ENCODE peak calls at places on chromosomes 6 and 20, in five cellular contexts. U is testis, K is germinal center, M is body of pancreas, H is SHP77. G is an unnamed sample.

GRCh38 chr6:132344811-132345210 is 56.5 kb downstream of the MOXD1 start:
- DNase-seq in U (no peak), M (no peak), H (no peak), K (no peak), G (no peak)

GRCh38 chr6:94478178-94479140 is 1059.1 kb upstream of the EPHA7 start:
- DNase-seq in M (no peak), K (no peak), H (peak), U (no peak), G (no peak)

GRCh38 chr6:157688275-157688959 is 134.6 kb upstream of the SNX9 start:
- DNase-seq in U (no peak), K (no peak), H (no peak), M (no peak), G (no peak)

GRCh38 chr6:145278163-145278807 is 457.0 kb downstream of the EPM2A start:
- DNase-seq in K (no peak), H (no peak), U (no peak), M (no peak), G (peak)

GRCh38 chr20:10724774-10725173 is 51.0 kb upstream of the JAG1 start:
- DNase-seq in U (no peak), K (no peak), H (no peak), M (no peak), G (no peak)

GRCh38 chr6:34658605-34659218 is 37.9 kb downstream of the ILRUN start:
- DNase-seq in H (no peak), M (no peak), K (no peak), U (no peak), G (no peak)

GRCh38 chr6:36735110-36735971 is 37.7 kb downstream of the RAB44 start:
- DNase-seq in K (no peak), U (peak), M (peak), H (no peak), G (peak)

GRCh38 chr6:127812985-127813681 is 87.7 kb downstream of the THEMIS start:
- DNase-seq in K (no peak), H (no peak), U (no peak), M (no peak), G (peak)

GRCh38 chr6:132020138-132020551 is 69.0 kb upstream of the CCN2 start:
- DNase-seq in M (peak), H (peak), U (peak), K (no peak), G (peak)

GRCh38 chr20:47115694-47116093 is 221.1 kb downstream of the EYA2 start:
- DNase-seq in M (no peak), U (no peak), K (no peak), H (no peak), G (no peak)

GRCh38 chr6:159729598-159729997 is 2.3 kb downstream of the WTAP start:
- DNase-seq in U (no peak), H (no peak), K (peak), M (no peak), G (peak)

G was measured in LHCN-M2.